ENCODE peak calls at places on chromosomes 7 and 10, in nine cellular contexts. R is cardiac muscle cell; U is GM23338; I is prostate gland; E is neural progenitor cell; W is A549; B is breast epithelium; J is thoracic aorta; H is CD4-positive, alpha-beta memory T cell. V is an unnamed sample. For H3K4me1, the result is how much of the 10 kb centered on the place peaks cover.

GRCh38 chr7:90726623-90727022 is 130.5 kb downstream of the CDK14 start:
- DNase-seq in I (peak), R (peak), B (no peak), H (no peak), E (peak), J (no peak), U (no peak), W (no peak), V (no peak)

GRCh38 chr7:84136336-84136735 is 58.3 kb downstream of the SEMA3A start:
- DNase-seq in B (no peak), U (peak), E (no peak), J (no peak), H (no peak), W (no peak), R (no peak), I (no peak), V (no peak)

GRCh38 chr7:77753173-77753572 is 45.1 kb downstream of the TMEM60 start:
- DNase-seq in B (no peak), I (no peak), J (no peak), U (no peak), R (no peak), H (no peak), W (no peak), E (no peak), V (no peak)

GRCh38 chr7:87507446-87507845 is 32.0 kb upstream of the ABCB4 start:
- DNase-seq in I (no peak), H (no peak), E (peak), W (peak), J (no peak), B (no peak), R (peak), U (peak), V (no peak)

GRCh38 chr10:3080608-3081007 is 13.3 kb downstream of the PFKP start:
- DNase-seq in I (no peak), U (no peak), R (no peak), W (peak), J (no peak), E (no peak), B (peak), H (no peak), V (no peak)

GRCh38 chr7:7417414-7417813 is 118.3 kb downstream of the COL28A1 start:
- DNase-seq in J (no peak), R (no peak), E (no peak), I (no peak), H (no peak), U (no peak), B (no peak), W (no peak), V (no peak)

GRCh38 chr7:147161405-147161804 is 1044.8 kb downstream of the CNTNAP2 start:
- DNase-seq in E (no peak), U (no peak), B (no peak), W (no peak), H (no peak), J (no peak), I (no peak), R (no peak), V (no peak)

GRCh38 chr7:74071121-74071520 is 12.5 kb upstream of the LIMK1 start:
- DNase-seq in W (no peak), R (no peak), H (no peak), J (no peak), E (no peak), B (no peak), I (no peak), U (no peak), V (no peak)

GRCh38 chr10:93451244-93451947 is 30.7 kb downstream of the MYOF start:
- DNase-seq in I (no peak), U (no peak), H (no peak), W (no peak), B (no peak), E (no peak), R (no peak), J (no peak), V (no peak)

GRCh38 chr10:103054621-103055020 is 136.5 kb downstream of the CNNM2 start:
- DNase-seq in U (no peak), W (no peak), I (no peak), E (no peak), B (no peak), R (no peak), J (no peak), H (no peak), V (no peak)

GRCh38 chr10:22268503-22268902 is 47.7 kb upstream of the COMMD3 start:
- DNase-seq in J (no peak), W (no peak), H (no peak), I (no peak), U (no peak), R (no peak), E (no peak), B (no peak), V (no peak)

GRCh38 chr10:113368660-113369059 is 184.2 kb upstream of the HABP2 start:
- DNase-seq in H (no peak), B (no peak), R (no peak), E (no peak), W (no peak), I (no peak), U (no peak), J (no peak), V (no peak)

DNA sequence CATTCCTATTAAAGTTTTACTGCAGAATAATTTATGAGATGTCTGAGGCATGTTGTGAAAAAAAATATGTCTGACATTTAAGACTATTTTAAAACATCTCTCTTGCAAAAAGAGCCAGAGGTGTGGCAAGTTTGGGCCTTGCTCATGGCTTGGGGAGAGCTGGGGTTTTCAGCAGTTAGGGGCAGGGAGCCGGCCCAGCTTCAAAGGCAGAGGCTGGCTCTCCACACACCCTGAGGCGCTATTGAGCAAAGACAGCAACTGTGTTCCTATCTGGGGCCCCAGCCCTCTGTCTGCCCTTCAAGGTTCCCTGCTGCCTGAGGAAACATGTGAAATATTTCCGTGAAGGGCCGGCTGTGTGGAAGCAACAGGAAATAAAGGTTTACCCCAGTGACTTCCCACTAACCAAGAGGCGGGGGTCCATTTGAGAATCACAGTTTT is 94.0 kb downstream of the SORBS1 start:
- DNase-seq in I (peak), R (peak), W (no peak), B (no peak), E (peak), J (no peak), H (no peak), U (peak), V (peak)
- H3K27ac ChIP-seq in I (peak), R (peak), W (no peak), B (peak), E (no peak), J (peak), H (no peak), U (peak), V (no peak)

GRCh38 chr7:23027261-23027660 is 13.3 kb upstream of the HYCC1 start:
- DNase-seq in E (no peak), I (no peak), U (no peak), B (no peak), R (no peak), J (no peak), W (no peak), H (no peak), V (no peak)
- H3K4me1 ChIP-seq in E (under half), I (under half), U (under half), B (under half), R (under half), J (under half), W (under half), H (under half), V (under half)

GRCh38 chr7:38274493-38274892 is 1.1 kb upstream of the TARP start:
- DNase-seq in W (no peak), J (no peak), I (no peak), E (no peak), B (no peak), H (no peak), U (no peak), R (no peak), V (no peak)
- H3K4me3 ChIP-seq in W (no peak), J (no peak), I (no peak), E (no peak), B (no peak), H (no peak), U (no peak), R (no peak), V (no peak)

GRCh38 chr10:99682032-99682431 is 22.7 kb downstream of the ENTPD7 start:
- DNase-seq in W (no peak), B (no peak), J (no peak), E (no peak), U (no peak), R (no peak), H (no peak), I (no peak), V (no peak)
- H3K27ac ChIP-seq in W (no peak), B (no peak), J (no peak), E (no peak), U (no peak), R (no peak), H (no peak), I (no peak), V (no peak)

DNA sequence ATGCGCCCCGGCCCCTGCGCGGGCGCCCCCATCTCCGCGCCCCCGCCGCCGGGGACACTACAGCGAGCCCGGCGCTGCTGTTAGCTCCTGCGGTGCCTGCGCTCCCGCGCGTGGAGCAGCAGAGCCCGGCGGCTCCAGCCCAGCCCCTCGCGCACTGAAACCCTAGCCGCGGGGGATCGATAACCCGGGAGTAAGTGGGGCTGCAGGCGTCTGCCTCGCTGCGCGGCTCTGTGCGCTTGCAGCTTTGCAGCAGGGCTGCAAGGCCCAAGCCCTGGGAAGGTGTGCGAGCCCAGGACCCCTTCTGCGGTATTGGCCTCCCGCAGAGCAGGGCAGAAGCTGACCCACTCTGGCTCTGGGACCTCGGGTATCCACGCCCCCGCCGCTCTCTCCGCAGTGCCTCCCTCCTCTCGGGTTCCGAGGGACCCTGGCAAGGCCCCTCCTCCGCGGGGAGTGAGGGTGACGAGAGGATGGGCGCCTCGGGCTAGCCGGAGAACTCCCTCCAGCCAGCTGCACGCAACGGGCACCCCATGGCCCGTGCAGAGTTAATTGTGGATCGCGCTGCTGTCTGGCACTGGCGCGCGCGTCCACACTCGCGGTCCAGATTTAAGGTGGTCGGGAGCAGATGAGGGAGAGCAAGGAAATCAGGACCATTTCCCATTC is 2.2 kb downstream of the SHH start:
- DNase-seq in B (no peak), R (no peak), W (no peak), H (no peak), J (no peak), U (peak), E (peak), I (no peak), V (no peak)
- H3K4me1 ChIP-seq in B (under half), R (under half), W (under half), H (under half), J (under half), U (under half), E (under half), I (under half), V (under half)

GRCh38 chr10:68954904-68955303 is 1.1 kb upstream of the DDX21 start:
- DNase-seq in H (no peak), J (no peak), B (no peak), R (no peak), W (no peak), E (no peak), I (no peak), U (no peak), V (no peak)
- H3K4me3 ChIP-seq in H (no peak), J (no peak), B (no peak), R (peak), W (peak), E (peak), I (no peak), U (peak), V (no peak)

GRCh38 chr10:32318476-32318896 is 28.5 kb downstream of the EPC1 start:
- DNase-seq in E (no peak), U (no peak), J (no peak), R (no peak), W (no peak), B (no peak), H (no peak), I (no peak), V (no peak)
- H3K27ac ChIP-seq in E (no peak), U (no peak), J (no peak), R (no peak), W (no peak), B (peak), H (peak), I (no peak), V (no peak)

V was measured in pancreas.